ENCODE peak calls at places on chromosomes 3 and 15, in eight cellular contexts. One of them, this sample, is unnamed.

GRCh38 chr15:43102181-43102580 is 3.7 kb downstream of the UBR1 start:
- DNase-seq in GM20000: no peak
- DNase-seq in B cell: no peak
- DNase-seq in NCI-H1105 treated with DMSO at 0.1 percent for 48 hours: no peak
- DNase-seq in H9: no peak
- DNase-seq in ureter: no peak
- DNase-seq in choroid plexus epithelial cell: no peak
- DNase-seq in body of pancreas: no peak
- DNase-seq in this sample: no peak

GRCh38 chr3:102113421-102114041 is 264.2 kb downstream of the NFKBIZ start:
- DNase-seq in GM20000: no peak
- DNase-seq in B cell: no peak
- DNase-seq in NCI-H1105 treated with DMSO at 0.1 percent for 48 hours: no peak
- DNase-seq in H9: no peak
- DNase-seq in ureter: peak
- DNase-seq in choroid plexus epithelial cell: no peak
- DNase-seq in body of pancreas: peak
- DNase-seq in this sample: no peak

GRCh38 chr3:120875989-120876388 is 32.0 kb upstream of the STXBP5L start:
- DNase-seq in GM20000: no peak
- DNase-seq in B cell: no peak
- DNase-seq in NCI-H1105 treated with DMSO at 0.1 percent for 48 hours: no peak
- DNase-seq in H9: no peak
- DNase-seq in ureter: no peak
- DNase-seq in choroid plexus epithelial cell: no peak
- DNase-seq in body of pancreas: no peak
- DNase-seq in this sample: no peak

GRCh38 chr15:75651810-75652543 is 4.3 kb downstream of the SNX33 start:
- DNase-seq in GM20000: no peak
- DNase-seq in B cell: no peak
- DNase-seq in NCI-H1105 treated with DMSO at 0.1 percent for 48 hours: no peak
- DNase-seq in H9: no peak
- DNase-seq in ureter: no peak
- DNase-seq in choroid plexus epithelial cell: no peak
- DNase-seq in body of pancreas: no peak
- DNase-seq in this sample: no peak

GRCh38 chr3:39499651-39500273 is 32.3 kb downstream of the MOBP start:
- DNase-seq in GM20000: no peak
- DNase-seq in B cell: no peak
- DNase-seq in NCI-H1105 treated with DMSO at 0.1 percent for 48 hours: no peak
- DNase-seq in H9: no peak
- DNase-seq in ureter: no peak
- DNase-seq in choroid plexus epithelial cell: no peak
- DNase-seq in body of pancreas: no peak
- DNase-seq in this sample: no peak

GRCh38 chr15:88636039-88636438 is 2.8 kb upstream of the ISG20 start:
- DNase-seq in GM20000: no peak
- DNase-seq in B cell: no peak
- DNase-seq in NCI-H1105 treated with DMSO at 0.1 percent for 48 hours: no peak
- DNase-seq in H9: peak
- DNase-seq in ureter: peak
- DNase-seq in choroid plexus epithelial cell: no peak
- DNase-seq in body of pancreas: peak
- DNase-seq in this sample: no peak

GRCh38 chr15:45919806-45920205 is 285.0 kb downstream of the SQOR start:
- DNase-seq in GM20000: no peak
- DNase-seq in B cell: no peak
- DNase-seq in NCI-H1105 treated with DMSO at 0.1 percent for 48 hours: no peak
- DNase-seq in H9: no peak
- DNase-seq in ureter: no peak
- DNase-seq in choroid plexus epithelial cell: peak
- DNase-seq in body of pancreas: no peak
- DNase-seq in this sample: peak

GRCh38 chr3:162865466-162865865 is 1368.9 kb downstream of the OTOL1 start:
- DNase-seq in GM20000: no peak
- DNase-seq in B cell: no peak
- DNase-seq in NCI-H1105 treated with DMSO at 0.1 percent for 48 hours: no peak
- DNase-seq in H9: no peak
- DNase-seq in ureter: no peak
- DNase-seq in choroid plexus epithelial cell: peak
- DNase-seq in body of pancreas: no peak
- DNase-seq in this sample: peak

GRCh38 chr15:45023659-45024320 is 795 bp downstream of the SORD start:
- DNase-seq in GM20000: no peak
- DNase-seq in B cell: no peak
- DNase-seq in NCI-H1105 treated with DMSO at 0.1 percent for 48 hours: no peak
- DNase-seq in H9: no peak
- DNase-seq in ureter: no peak
- DNase-seq in choroid plexus epithelial cell: peak
- DNase-seq in body of pancreas: no peak
- DNase-seq in this sample: no peak